ENCODE peak calls at places on chromosome 4, in nine cellular contexts. G is neural crest cell, P is tibial artery, F is endodermal cell, M is nephron progenitor cell, D is astrocyte, V is adrenal gland, W is WTC11, Z is mesothelial cell of epicardium. Y is an unnamed sample.

GRCh38 chr4:143183513-143184216 is 1.1 kb upstream of the USP38 start:
- DNase-seq in D (no peak), Z (no peak), F (no peak), M (no peak), W (no peak), G (no peak), P (no peak), V (no peak), Y (no peak)

GRCh38 chr4:73870778-73871177 is 1.6 kb downstream of the CXCL1 start:
- DNase-seq in G (no peak), D (no peak), M (no peak), Z (no peak), V (no peak), W (no peak), F (no peak), P (no peak), Y (no peak)

GRCh38 chr4:47744253-47744652 is 93.6 kb downstream of the CORIN start:
- DNase-seq in M (no peak), D (no peak), P (no peak), F (no peak), G (no peak), V (no peak), W (no peak), Z (no peak), Y (no peak)

GRCh38 chr4:109205186-109205585 is 97.3 kb downstream of the COL25A1 start:
- DNase-seq in D (no peak), M (no peak), G (no peak), F (no peak), P (no peak), W (no peak), Z (no peak), V (no peak), Y (no peak)

GRCh38 chr4:162116085-162116784 is 47.6 kb downstream of the FSTL5 start:
- DNase-seq in M (no peak), W (no peak), G (no peak), V (no peak), Z (no peak), P (no peak), F (peak; percentile 68), D (no peak), Y (no peak)

GRCh38 chr4:103947617-103948016 is 227.8 kb upstream of the TACR3 start:
- DNase-seq in F (no peak), W (no peak), D (no peak), P (no peak), M (no peak), G (no peak), V (no peak), Z (no peak), Y (no peak)

GRCh38 chr4:14520171-14520570 is 482.1 kb upstream of the CPEB2 start:
- DNase-seq in F (no peak), W (no peak), Z (no peak), M (no peak), G (no peak), D (no peak), P (no peak), V (no peak), Y (no peak)

GRCh38 chr4:153530284-153530995 is 64.3 kb downstream of the TMEM131L start:
- DNase-seq in G (no peak), M (no peak), Z (no peak), P (no peak), F (no peak), D (no peak), V (no peak), W (no peak), Y (no peak)

DNA sequence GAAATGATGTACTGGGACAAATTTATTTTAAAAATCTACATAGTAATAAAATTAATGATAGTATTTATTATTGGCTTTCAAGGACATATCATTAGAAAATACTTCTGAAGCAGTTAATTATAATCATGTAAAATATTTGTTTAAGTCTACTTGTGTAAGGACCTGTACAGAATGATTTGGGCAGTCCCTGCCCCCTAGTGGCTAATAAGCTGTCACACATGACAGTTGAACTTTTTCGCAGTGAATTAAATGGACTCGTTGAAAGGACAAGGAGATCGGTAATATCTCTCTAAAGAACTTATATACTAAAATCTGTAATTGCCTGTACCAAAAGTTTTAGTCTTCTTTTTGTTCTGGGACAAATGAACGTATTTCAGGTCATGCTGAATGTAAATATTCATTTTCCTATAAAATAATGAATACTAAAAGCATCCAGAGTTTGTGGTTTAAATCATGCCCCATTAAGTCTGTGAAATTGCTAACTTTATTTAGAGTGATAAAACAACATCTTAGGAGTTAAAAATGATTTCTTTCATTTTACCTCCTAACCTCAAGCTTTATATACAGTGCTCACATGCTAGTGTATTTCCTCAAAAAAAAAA is 13.6 kb downstream of the EXOC1 start:
- DNase-seq in D (peak; percentile 59), F (no peak), G (no peak), P (no peak), M (no peak), Z (no peak), W (no peak), V (peak; percentile 17), Y (no peak)
- TF ChIP-seq CTCF in D (peak; percentile 97), F (peak; percentile 98), G (peak; percentile 95), P (peak; percentile 58), M (peak; percentile 94), Z (peak; percentile 86), W (peak; percentile 68), V (peak; percentile 65), Y (peak; percentile 89)

GRCh38 chr4:132076829-132077228 is 1072.3 kb upstream of the PCDH10 start:
- DNase-seq in W (no peak), Z (no peak), M (no peak), F (no peak), P (no peak), G (no peak), D (no peak), V (no peak), Y (no peak)
- TF ChIP-seq CTCF in W (no peak), Z (no peak), M (no peak), F (peak; percentile 69), P (no peak), G (no peak), D (no peak), V (no peak), Y (no peak)

GRCh38 chr4:76984788-76985211 is 35.2 kb downstream of the SEPTIN11 start:
- DNase-seq in F (no peak), Z (peak; percentile 42), G (no peak), W (no peak), P (peak; percentile 78), D (peak; percentile 100), M (peak; percentile 56), V (peak; percentile 48), Y (peak; percentile 37)

GRCh38 chr4:76987153-76987562 is 37.6 kb downstream of the SEPTIN11 start:
- DNase-seq in F (peak; percentile 79), D (peak; percentile 99), M (no peak), P (no peak), W (peak; percentile 29), V (no peak), G (no peak), Z (no peak), Y (no peak)

GRCh38 chr4:76981649-76982048 is 32.1 kb downstream of the SEPTIN11 start:
- DNase-seq in Z (no peak), P (no peak), D (no peak), V (no peak), M (no peak), F (no peak), G (no peak), W (no peak), Y (no peak)

GRCh38 chr4:76982638-76983579 is 33.4 kb downstream of the SEPTIN11 start:
- DNase-seq in D (peak; percentile 56), F (no peak), Z (no peak), W (no peak), G (no peak), P (no peak), M (no peak), V (no peak), Y (no peak)

GRCh38 chr4:76984127-76984526 is 34.6 kb downstream of the SEPTIN11 start:
- DNase-seq in W (no peak), V (no peak), D (peak; percentile 47), G (no peak), F (no peak), M (no peak), Z (no peak), P (no peak), Y (no peak)
- TF ChIP-seq CTCF in W (no peak), V (no peak), D (peak; percentile 48), G (peak; percentile 43), F (peak; percentile 67), M (no peak), Z (peak; percentile 28), P (peak; percentile 28), Y (peak; percentile 21)

GRCh38 chr4:131459430-131460101 is 1689.5 kb upstream of the PCDH10 start:
- DNase-seq in M (no peak), W (no peak), G (no peak), D (no peak), P (no peak), Z (no peak), V (no peak), F (peak; percentile 44), Y (no peak)
- TF ChIP-seq CTCF in M (no peak), W (no peak), G (no peak), D (no peak), P (no peak), Z (no peak), V (no peak), F (peak; percentile 44), Y (no peak)